ENCODE peak calls at places on chromosomes 4 and X, in ten cellular contexts. B is endothelial cell of umbilical vein, C is uterus, X is suprapubic skin, U is body of pancreas, Z is ovary, E is stomach, O is upper lobe of left lung, D is tibial nerve, A is transverse colon. Y is an unnamed sample.

GRCh38 chr4:85611661-85612060 is 136.7 kb downstream of the ARHGAP24 start:
- DNase-seq in O (no peak), Z (no peak), B (no peak), C (no peak), A (no peak), E (no peak), U (no peak), D (no peak), X (no peak), Y (no peak)

GRCh38 chrX:38166478-38167083 is 54.1 kb downstream of the SRPX start:
- DNase-seq in B (peak; percentile 26), A (no peak), D (peak; percentile 54), X (no peak), Z (no peak), C (no peak), O (no peak), E (no peak), U (peak; percentile 15), Y (no peak)

GRCh38 chr4:71559957-71560541 is 221.2 kb downstream of the SLC4A4 start:
- DNase-seq in C (no peak), E (no peak), O (no peak), B (peak; percentile 41), U (no peak), D (no peak), Z (no peak), A (no peak), X (no peak), Y (no peak)

GRCh38 chr4:141686146-141686775 is 49.9 kb downstream of the IL15 start:
- DNase-seq in X (no peak), Z (no peak), C (no peak), U (no peak), O (no peak), B (peak; percentile 70), E (no peak), A (no peak), D (no peak), Y (no peak)

GRCh38 chr4:160362478-160362877 is 1259.6 kb downstream of the RAPGEF2 start:
- DNase-seq in D (no peak), Z (no peak), E (no peak), U (no peak), X (no peak), C (no peak), A (no peak), B (no peak), O (no peak), Y (no peak)

GRCh38 chr4:8377103-8378075 is 63.1 kb downstream of the ACOX3 start:
- DNase-seq in O (no peak), X (no peak), C (no peak), E (no peak), U (no peak), A (no peak), D (no peak), Z (no peak), B (no peak), Y (no peak)

GRCh38 chr4:72712997-72713396 is 144.0 kb upstream of the ADAMTS3 start:
- DNase-seq in E (no peak), Z (no peak), D (no peak), A (no peak), U (no peak), B (no peak), C (no peak), O (no peak), X (no peak), Y (no peak)

GRCh38 chr4:7350396-7350795 is 84.3 kb downstream of the PSAPL1 start:
- DNase-seq in A (no peak), O (no peak), X (no peak), U (no peak), E (no peak), Z (no peak), D (no peak), C (no peak), B (no peak), Y (peak; percentile 30)

GRCh38 chr4:184506527-184507121 is 32.3 kb upstream of the IRF2 start:
- DNase-seq in O (peak; percentile 36), A (peak; percentile 38), E (no peak), U (peak; percentile 13), D (no peak), C (no peak), B (no peak), Z (no peak), X (no peak), Y (no peak)

GRCh38 chr4:91366561-91366960 is 937.2 kb upstream of the GRID2 start:
- DNase-seq in O (no peak), D (no peak), B (no peak), X (no peak), C (no peak), U (no peak), A (no peak), E (no peak), Z (no peak), Y (no peak)

GRCh38 chr4:147160908-147161513 is 215.3 kb upstream of the TTC29 start:
- DNase-seq in A (no peak), C (no peak), U (peak; percentile 23), X (no peak), E (no peak), B (peak; percentile 53), O (no peak), D (peak; percentile 23), Z (no peak), Y (no peak)

GRCh38 chr4:118351851-118352827 is 664 bp downstream of the PRSS12 start:
- DNase-seq in U (peak; percentile 76), D (peak; percentile 24), C (no peak), Z (no peak), O (peak; percentile 33), X (peak; percentile 80), B (no peak), A (peak; percentile 65), E (peak; percentile 51), Y (no peak)

GRCh38 chr4:169420291-169420690 is 149.5 kb upstream of the SH3RF1 start:
- DNase-seq in Z (no peak), B (no peak), O (no peak), D (no peak), C (no peak), A (no peak), U (no peak), E (no peak), X (no peak), Y (no peak)

GRCh38 chrX:28135378-28136047 is 154.3 kb upstream of the DCAF8L1 start:
- DNase-seq in O (no peak), X (no peak), C (no peak), E (no peak), U (no peak), B (no peak), A (no peak), D (no peak), Z (no peak), Y (no peak)

GRCh38 chrX:107171369-107172102 is 34.7 kb downstream of the NUP62CL start:
- DNase-seq in Z (no peak), D (no peak), X (no peak), O (no peak), E (no peak), A (no peak), C (no peak), U (no peak), B (no peak), Y (no peak)

GRCh38 chr4:125315571-125316390 is 1.0 kb downstream of the FAT4 start:
- DNase-seq in X (no peak), C (peak; percentile 54), D (peak; percentile 14), U (peak; percentile 46), B (peak; percentile 62), Z (peak; percentile 66), O (peak; percentile 32), E (peak; percentile 31), A (peak; percentile 13), Y (peak; percentile 66)

GRCh38 chr4:125314676-125315570 is at the start of gene FAT4:
- DNase-seq in Z (peak; percentile 96), O (peak; percentile 93), C (peak; percentile 95), E (peak; percentile 86), B (peak; percentile 99), D (peak; percentile 89), A (peak; percentile 82), X (peak; percentile 95), U (peak; percentile 92), Y (peak; percentile 96)

GRCh38 chr4:125313497-125313896 is 1.3 kb upstream of the FAT4 start:
- DNase-seq in O (peak; percentile 22), B (peak; percentile 95), C (peak; percentile 17), Z (no peak), X (no peak), U (peak; percentile 31), E (no peak), A (no peak), D (peak; percentile 86), Y (no peak)

GRCh38 chr4:125316391-125316780 is 1.6 kb downstream of the FAT4 start:
- DNase-seq in A (peak; percentile 15), Z (peak; percentile 41), B (no peak), E (peak; percentile 41), O (peak; percentile 53), U (peak; percentile 50), C (peak; percentile 25), D (peak; percentile 25), X (no peak), Y (peak; percentile 52)

GRCh38 chr4:125313989-125314602 is 659 bp upstream of the FAT4 start:
- DNase-seq in D (peak; percentile 7), E (no peak), O (no peak), C (no peak), B (no peak), A (no peak), X (no peak), U (no peak), Z (no peak), Y (no peak)
- H3K27ac ChIP-seq in D (peak overlapping the region; percentile 95), E (peak overlapping the region; percentile 1), O (peak overlapping the region; percentile 49), C (peak overlapping the region; percentile 90), B (peak overlapping the region; percentile 48), A (peak overlapping the region; percentile 93), X (peak overlapping the region; percentile 34), U (peak overlapping the region; percentile 70), Z (peak overlapping the region; percentile 45), Y (peak overlapping the region; percentile 92)

DNA sequence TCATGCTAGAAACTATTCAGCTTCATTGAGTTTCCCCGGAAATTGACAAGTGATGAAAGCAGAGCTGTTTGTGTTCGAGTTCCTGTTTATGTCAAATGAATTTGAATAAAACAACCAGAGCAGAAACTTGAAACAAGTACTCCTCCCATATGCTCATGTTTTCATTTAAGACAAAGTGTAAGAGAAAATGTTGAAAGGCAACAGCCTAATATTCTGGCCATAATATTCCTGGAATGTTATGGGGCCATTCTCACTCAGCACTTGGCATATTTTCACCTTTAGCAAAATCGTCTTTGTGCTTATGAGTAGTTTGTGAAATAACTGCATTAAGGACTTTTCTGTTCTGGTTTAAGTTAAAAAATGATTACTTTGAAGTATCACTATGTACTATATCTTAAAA is 276.0 kb upstream of the FAT1 start:
- DNase-seq in X (no peak), U (no peak), D (no peak), C (no peak), O (no peak), E (no peak), B (no peak), A (no peak), Z (no peak), Y (no peak)
- TF ChIP-seq POLR2A in X (no peak), U (no peak), D (no peak), C (no peak), O (no peak), E (no peak), B (no peak), A (no peak), Z (no peak), Y (no peak)

GRCh38 chr4:168319486-168320019 is 1.0 kb upstream of the DDX60 start:
- DNase-seq in X (no peak), D (no peak), A (no peak), O (no peak), C (no peak), U (no peak), Z (no peak), E (no peak), B (peak; percentile 31), Y (no peak)
- H3K4me3 ChIP-seq in X (peak overlapping the region; percentile 65), D (no peak overlapping the region), A (peak overlapping the region; percentile 89), O (peak overlapping the region; percentile 71), C (peak overlapping the region; percentile 88), U (no peak overlapping the region), Z (no peak overlapping the region), E (peak overlapping the region; percentile 62), B (no peak overlapping the region), Y (peak overlapping the region; percentile 70)

GRCh38 chr4:16607241-16607640 is 291.2 kb downstream of the LDB2 start:
- DNase-seq in E (no peak), Z (no peak), B (no peak), U (no peak), O (no peak), D (no peak), C (no peak), X (no peak), A (no peak), Y (no peak)
- H3K27ac ChIP-seq in E (no peak overlapping the region), Z (no peak overlapping the region), B (no peak overlapping the region), U (no peak overlapping the region), O (no peak overlapping the region), D (no peak overlapping the region), C (peak overlapping the region; percentile 67), X (no peak overlapping the region), A (no peak overlapping the region), Y (no peak overlapping the region)